ENCODE peak calls at places on chromosomes 13 and 19, in five cellular contexts. L is endodermal cell, F is T-cell, S is nephron progenitor cell, M is left cardiac atrium. B is an unnamed sample.

GRCh38 chr19:44644391-44645016 is 794 bp downstream of the PVR start:
- DNase-seq in L (peak; percentile 84), F (no peak), S (peak; percentile 41), M (peak; percentile 37), B (peak; percentile 68)

GRCh38 chr19:39236527-39236926 is 8.3 kb downstream of the IFNL3 start:
- DNase-seq in L (no peak), F (peak; percentile 34), S (no peak), M (no peak), B (no peak)

GRCh38 chr19:35899547-35900214 is 659 bp downstream of the NFKBID start:
- DNase-seq in L (peak; percentile 83), F (peak; percentile 86), S (peak; percentile 68), M (peak; percentile 88), B (peak; percentile 92)

GRCh38 chr13:44148159-44148929 is 225.3 kb upstream of the SERP2 start:
- DNase-seq in L (no peak), F (no peak), S (no peak), M (no peak), B (no peak)

GRCh38 chr13:44157614-44158013 is 216.0 kb upstream of the SERP2 start:
- DNase-seq in L (no peak), F (no peak), S (no peak), M (no peak), B (no peak)

GRCh38 chr13:63351533-63351932 is 1935.9 kb upstream of the PCDH20 start:
- DNase-seq in L (no peak), F (no peak), S (no peak), M (no peak), B (no peak)

GRCh38 chr13:63741029-63741813 is 2325.6 kb upstream of the PCDH20 start:
- DNase-seq in L (no peak), F (no peak), S (no peak), M (no peak), B (peak; percentile 50)

GRCh38 chr19:8304841-8305621 is 3.1 kb downstream of the CD320 start:
- DNase-seq in L (peak; percentile 95), F (no peak), S (peak; percentile 73), M (peak; percentile 31), B (peak; percentile 60)

GRCh38 chr13:71866173-71867091 is 572 bp downstream of the DACH1 start:
- DNase-seq in L (peak; percentile 76), F (peak; percentile 4), S (peak; percentile 72), M (peak; percentile 19), B (no peak)

GRCh38 chr13:33388254-33388998 is 102.9 kb upstream of the STARD13 start:
- DNase-seq in L (no peak), F (no peak), S (no peak), M (no peak), B (no peak)

GRCh38 chr13:20161275-20161950 is 561 bp upstream of the GJA3 start:
- DNase-seq in L (peak; percentile 65), F (peak; percentile 56), S (peak; percentile 59), M (peak; percentile 45), B (no peak)

GRCh38 chr13:113550453-113550852 is 34.1 kb upstream of the TFDP1 start:
- DNase-seq in L (peak; percentile 38), F (no peak), S (no peak), M (no peak), B (no peak)

GRCh38 chr13:65028101-65028500 is 2202.0 kb downstream of the PCDH9 start:
- DNase-seq in L (no peak), F (no peak), S (no peak), M (no peak), B (no peak)

GRCh38 chr13:110625771-110626321 is 10.5 kb downstream of the NAXD start:
- DNase-seq in L (peak; percentile 52), F (no peak), S (no peak), M (no peak), B (no peak)

GRCh38 chr19:49119411-49120324 is at the start of gene PPFIA3:
- DNase-seq in L (peak; percentile 87), F (no peak), S (peak; percentile 85), M (peak; percentile 79), B (peak; percentile 80)

GRCh38 chr13:109989155-109989554 is 202.8 kb upstream of the IRS2 start:
- DNase-seq in L (peak; percentile 11), F (no peak), S (no peak), M (no peak), B (no peak)